ENCODE peak calls at places on chromosomes 13 and 19, in six cellular contexts. V is SK-N-SH, F is K562, T is HCT116, D is GM23338, Y is GM12878. N is an unnamed sample.

GRCh38 chr13:36454962-36455361 is 22.7 kb downstream of the CCNA1 start:
- DNase-seq in V (peak; percentile 11), F (no peak), T (no peak), D (no peak), Y (no peak), N (no peak)

GRCh38 chr19:35755550-35756371 is 1.1 kb downstream of the HSPB6 start:
- DNase-seq in V (no peak), F (no peak), T (no peak), D (peak; percentile 23), Y (no peak), N (no peak)

GRCh38 chr13:30569901-30570576 is 47.7 kb upstream of the USPL1 start:
- DNase-seq in V (no peak), F (no peak), T (peak; percentile 66), D (peak; percentile 17), Y (no peak), N (peak; percentile 32)

GRCh38 chr19:16070366-16070990 is 5.8 kb upstream of the TPM4 start:
- DNase-seq in V (no peak), F (peak; percentile 57), T (peak; percentile 86), D (no peak), Y (no peak), N (peak; percentile 84)

GRCh38 chr13:26469602-26470001 is 87.9 kb upstream of the WASF3 start:
- DNase-seq in V (no peak), F (no peak), T (no peak), D (no peak), Y (no peak), N (no peak)

GRCh38 chr13:80116107-80116506 is 224.8 kb downstream of the SPRY2 start:
- DNase-seq in V (no peak), F (no peak), T (no peak), D (no peak), Y (no peak), N (no peak)

GRCh38 chr13:33347866-33348265 is 62.3 kb upstream of the STARD13 start:
- DNase-seq in V (no peak), F (no peak), T (no peak), D (no peak), Y (no peak), N (no peak)

GRCh38 chr13:30496147-30496546 is 30.4 kb upstream of the HMGB1 start:
- DNase-seq in V (no peak), F (no peak), T (no peak), D (no peak), Y (no peak), N (no peak)

GRCh38 chr19:45815501-45816216 is 551 bp upstream of the RSPH6A start:
- DNase-seq in V (peak; percentile 62), F (no peak), T (no peak), D (peak; percentile 95), Y (no peak), N (no peak)

GRCh38 chr13:36819811-36820140 is 754 bp downstream of the RFXAP start:
- DNase-seq in V (no peak), F (peak; percentile 9), T (no peak), D (peak; percentile 65), Y (no peak), N (no peak)

GRCh38 chr19:52533901-52534300 is 6.4 kb downstream of the ZNF808 start:
- DNase-seq in V (no peak), F (no peak), T (no peak), D (peak; percentile 31), Y (no peak), N (peak; percentile 55)

GRCh38 chr13:105441406-105441805 is 1094.1 kb downstream of the EFNB2 start:
- DNase-seq in V (no peak), F (no peak), T (no peak), D (no peak), Y (no peak), N (no peak)

GRCh38 chr13:97275265-97275664 is 53.1 kb downstream of the MBNL2 start:
- DNase-seq in V (no peak), F (no peak), T (no peak), D (no peak), Y (no peak), N (no peak)

GRCh38 chr19:3570619-3571018 is 2.1 kb upstream of the HMG20B start:
- DNase-seq in V (no peak), F (no peak), T (no peak), D (no peak), Y (no peak), N (no peak)

GRCh38 chr19:49564616-49565045 is 15.7 kb downstream of the NOSIP start:
- DNase-seq in V (no peak), F (no peak), T (no peak), D (no peak), Y (no peak), N (no peak)

GRCh38 chr13:37357548-37357947 is 241.0 kb downstream of the POSTN start:
- DNase-seq in V (no peak), F (no peak), T (no peak), D (no peak), Y (no peak), N (no peak)

GRCh38 chr13:31029129-31029528 is 96.7 kb downstream of the TEX26 start:
- DNase-seq in V (peak; percentile 66), F (no peak), T (no peak), D (no peak), Y (no peak), N (no peak)

GRCh38 chr13:73722120-73722519 is 412.1 kb downstream of the KLF12 start:
- DNase-seq in V (peak; percentile 29), F (no peak), T (peak; percentile 51), D (peak; percentile 58), Y (peak; percentile 39), N (no peak)

GRCh38 chr19:1455002-1455335 is 5.0 kb downstream of the APC2 start:
- DNase-seq in V (no peak), F (no peak), T (no peak), D (no peak), Y (no peak), N (no peak)

GRCh38 chr13:45315520-45316167 is 25.3 kb downstream of the TPT1 start:
- DNase-seq in V (no peak), F (no peak), T (no peak), D (no peak), Y (no peak), N (no peak)

GRCh38 chr13:77118134-77118533 is 91.2 kb upstream of the FBXL3 start:
- DNase-seq in V (no peak), F (no peak), T (no peak), D (peak; percentile 70), Y (no peak), N (no peak)

GRCh38 chr13:72186730-72187422 is 319.9 kb upstream of the DACH1 start:
- DNase-seq in V (no peak), F (no peak), T (no peak), D (no peak), Y (no peak), N (no peak)

DNA sequence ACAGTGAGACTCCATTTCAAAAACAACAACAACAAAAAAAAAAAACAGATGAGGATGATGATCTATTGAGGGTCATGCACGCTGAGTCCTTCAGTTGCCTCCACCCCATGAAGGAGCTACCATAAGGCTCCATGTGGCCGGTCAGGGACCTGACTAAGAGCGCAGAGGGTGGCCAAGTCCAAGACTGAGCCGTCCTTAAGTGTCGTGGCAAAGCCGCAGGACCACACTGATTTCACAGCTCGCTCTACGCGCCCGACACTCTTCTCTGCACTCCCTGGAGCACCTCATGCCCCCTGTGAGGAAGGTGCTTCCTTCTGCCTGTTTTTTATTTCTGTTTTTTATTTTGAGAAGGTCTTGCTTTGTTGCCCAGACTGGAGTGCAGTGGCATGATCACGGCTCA is 12.3 kb downstream of the TTYH1 start:
- DNase-seq in V (no peak), F (peak; percentile 3), T (no peak), D (no peak), Y (no peak), N (no peak)
- TF ChIP-seq REST in V (no peak), F (no peak), T (no peak), D (no peak), Y (no peak), N (no peak)

GRCh38 chr13:65881561-65882155 is 1348.5 kb downstream of the PCDH9 start:
- DNase-seq in V (no peak), F (no peak), T (no peak), D (no peak), Y (no peak), N (no peak)
- TF ChIP-seq POLR2AphosphoS5 in V (no peak), F (no peak), T (no peak), D (no peak), Y (no peak), N (no peak)

DNA sequence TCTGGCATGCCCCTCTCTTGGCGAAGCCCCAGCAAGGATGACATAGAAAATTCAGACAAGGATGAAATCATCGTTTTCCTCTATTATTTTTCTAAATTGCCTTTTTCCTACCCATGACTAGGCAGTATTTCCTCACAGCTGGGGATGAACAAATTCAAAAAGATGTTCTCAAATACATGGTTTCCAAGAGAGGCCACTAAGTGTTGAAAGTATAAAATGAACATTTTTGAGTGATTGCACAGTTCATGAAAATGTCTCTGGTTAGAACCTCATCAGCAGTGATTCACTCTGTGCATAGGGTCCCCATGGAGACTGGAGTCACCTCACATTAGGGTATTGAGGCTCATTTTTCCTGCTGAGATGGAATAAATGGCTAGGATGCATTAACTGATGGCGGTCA is 373.7 kb downstream of the DNAJC15 start:
- DNase-seq in V (no peak), F (no peak), T (no peak), D (no peak), Y (no peak), N (no peak)
- H3K27ac ChIP-seq in V (peak overlapping the region; percentile 62), F (no peak overlapping the region), T (no peak overlapping the region), D (no peak overlapping the region), Y (no peak overlapping the region), N (no peak overlapping the region)

DNA sequence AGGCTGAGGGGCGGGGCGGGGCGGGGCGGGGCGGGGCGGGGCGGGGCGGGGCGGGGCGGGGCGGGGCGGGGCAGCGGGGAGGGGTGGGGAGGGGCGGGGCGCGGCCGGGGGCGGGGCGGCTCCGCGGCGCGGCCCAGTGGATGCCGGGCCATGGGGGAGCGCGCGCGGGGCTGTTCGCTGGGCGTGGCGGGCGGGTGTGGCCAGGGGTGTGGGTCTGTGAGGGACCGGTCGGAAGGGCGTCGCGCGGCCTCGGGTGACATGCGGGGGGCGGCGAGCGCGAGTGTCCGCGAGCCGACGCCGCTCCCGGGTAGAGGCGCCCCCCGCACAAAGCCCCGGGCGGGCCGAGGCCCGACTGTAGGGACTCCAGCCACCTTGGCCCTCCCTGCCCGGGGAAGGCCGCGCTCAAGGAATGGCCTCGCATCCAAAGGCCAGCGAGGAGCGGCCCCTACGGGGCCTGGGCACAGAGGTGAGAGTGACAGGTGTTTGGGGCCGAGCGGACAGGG is at the start of gene ZFP28:
- DNase-seq in V (peak; percentile 95), F (no peak), T (no peak), D (peak; percentile 68), Y (no peak), N (peak; percentile 63)
- TF ChIP-seq REST in V (no peak), F (no peak), T (no peak), D (no peak), Y (no peak), N (no peak)

N was measured in HL-60.